ENCODE peak calls at places on chromosomes 11 and 22, in six cellular contexts. One of them, this sample, is unnamed.

GRCh38 chr11:1127664-1128162 is 30.0 kb upstream of the MUC5AC start:
- DNase-seq in kidney epithelial cell: no peak
- DNase-seq in AG04450: no peak
- DNase-seq in pancreas: no peak
- DNase-seq in kidney: no peak
- DNase-seq in fibroblast of pulmonary artery: no peak
- DNase-seq in this sample: no peak

GRCh38 chr22:31088233-31088986 is 7.3 kb downstream of the SMTN start:
- DNase-seq in kidney epithelial cell: no peak
- DNase-seq in kidney: no peak
- DNase-seq in AG04450: no peak
- DNase-seq in pancreas: no peak
- DNase-seq in fibroblast of pulmonary artery: no peak
- DNase-seq in this sample: no peak

GRCh38 chr11:43923327-43924111 is 18.9 kb upstream of the C11orf96 start:
- DNase-seq in fibroblast of pulmonary artery: peak; percentile 79
- DNase-seq in pancreas: no peak
- DNase-seq in kidney epithelial cell: no peak
- DNase-seq in AG04450: peak; percentile 79
- DNase-seq in kidney: peak; percentile 78
- DNase-seq in this sample: no peak

GRCh38 chr11:11291432-11292015 is 61.5 kb downstream of the CSNK2A3 start:
- DNase-seq in kidney: no peak
- DNase-seq in AG04450: no peak
- DNase-seq in pancreas: no peak
- DNase-seq in fibroblast of pulmonary artery: no peak
- DNase-seq in kidney epithelial cell: no peak
- DNase-seq in this sample: no peak

GRCh38 chr11:4083198-4083597 is 11.4 kb upstream of the RRM1 start:
- DNase-seq in AG04450: no peak
- DNase-seq in pancreas: no peak
- DNase-seq in kidney epithelial cell: no peak
- DNase-seq in fibroblast of pulmonary artery: no peak
- DNase-seq in kidney: no peak
- DNase-seq in this sample: no peak

GRCh38 chr22:45475063-45475747 is 27.5 kb upstream of the FBLN1 start:
- DNase-seq in kidney: no peak
- DNase-seq in fibroblast of pulmonary artery: no peak
- DNase-seq in kidney epithelial cell: no peak
- DNase-seq in pancreas: no peak
- DNase-seq in AG04450: no peak
- DNase-seq in this sample: no peak

GRCh38 chr11:74877132-74877531 is 71.8 kb downstream of the XRRA1 start:
- DNase-seq in AG04450: no peak
- DNase-seq in fibroblast of pulmonary artery: peak; percentile 23
- DNase-seq in kidney: no peak
- DNase-seq in kidney epithelial cell: no peak
- DNase-seq in pancreas: no peak
- DNase-seq in this sample: no peak

GRCh38 chr22:37184816-37185541 is 3.1 kb downstream of the C1QTNF6 start:
- DNase-seq in fibroblast of pulmonary artery: no peak
- DNase-seq in kidney: peak; percentile 70
- DNase-seq in kidney epithelial cell: no peak
- DNase-seq in pancreas: no peak
- DNase-seq in AG04450: no peak
- DNase-seq in this sample: no peak

GRCh38 chr11:6695377-6695776 is 12.2 kb upstream of the MRPL17 start:
- DNase-seq in kidney epithelial cell: no peak
- DNase-seq in pancreas: no peak
- DNase-seq in fibroblast of pulmonary artery: peak; percentile 88
- DNase-seq in kidney: no peak
- DNase-seq in AG04450: no peak
- DNase-seq in this sample: no peak

GRCh38 chr11:64656797-64657196 is 65.8 kb downstream of the SLC22A12 start:
- DNase-seq in fibroblast of pulmonary artery: no peak
- DNase-seq in AG04450: no peak
- DNase-seq in kidney: no peak
- DNase-seq in kidney epithelial cell: no peak
- DNase-seq in pancreas: no peak
- DNase-seq in this sample: no peak

GRCh38 chr11:8219257-8220021 is 44.2 kb downstream of the LMO1 start:
- DNase-seq in pancreas: no peak
- DNase-seq in fibroblast of pulmonary artery: peak; percentile 67
- DNase-seq in AG04450: peak; percentile 15
- DNase-seq in kidney: peak; percentile 60
- DNase-seq in kidney epithelial cell: peak; percentile 23
- DNase-seq in this sample: no peak

GRCh38 chr11:114060402-114061052 is 1.0 kb downstream of the ZBTB16 start:
- DNase-seq in fibroblast of pulmonary artery: no peak
- DNase-seq in AG04450: no peak
- DNase-seq in kidney epithelial cell: no peak
- DNase-seq in pancreas: peak; percentile 51
- DNase-seq in kidney: peak; percentile 85
- DNase-seq in this sample: no peak

GRCh38 chr22:38866399-38867123 is 5.5 kb downstream of the CBX6 start:
- DNase-seq in pancreas: no peak
- DNase-seq in fibroblast of pulmonary artery: no peak
- DNase-seq in AG04450: no peak
- DNase-seq in kidney epithelial cell: no peak
- DNase-seq in kidney: peak; percentile 84
- DNase-seq in this sample: no peak

GRCh38 chr22:43277987-43278601 is 65.1 kb downstream of the SCUBE1 start:
- DNase-seq in fibroblast of pulmonary artery: no peak
- DNase-seq in kidney epithelial cell: no peak
- DNase-seq in pancreas: no peak
- DNase-seq in kidney: no peak
- DNase-seq in AG04450: no peak
- DNase-seq in this sample: no peak

GRCh38 chr22:47551438-47551788 is 789.0 kb downstream of the TBC1D22A start:
- DNase-seq in AG04450: no peak
- DNase-seq in kidney epithelial cell: no peak
- DNase-seq in kidney: no peak
- DNase-seq in fibroblast of pulmonary artery: no peak
- DNase-seq in pancreas: no peak
- DNase-seq in this sample: no peak

GRCh38 chr11:20159680-20160381 is 444 bp downstream of the DBX1 start:
- DNase-seq in kidney epithelial cell: no peak
- DNase-seq in pancreas: no peak
- DNase-seq in kidney: no peak
- DNase-seq in fibroblast of pulmonary artery: no peak
- DNase-seq in AG04450: no peak
- DNase-seq in this sample: no peak

GRCh38 chr11:20160425-20161229 is at the start of gene DBX1:
- DNase-seq in kidney: no peak
- DNase-seq in AG04450: no peak
- DNase-seq in kidney epithelial cell: no peak
- DNase-seq in fibroblast of pulmonary artery: no peak
- DNase-seq in pancreas: no peak
- DNase-seq in this sample: no peak

GRCh38 chr11:20162340-20162739 is 2.1 kb upstream of the DBX1 start:
- DNase-seq in kidney: no peak
- DNase-seq in kidney epithelial cell: no peak
- DNase-seq in pancreas: no peak
- DNase-seq in fibroblast of pulmonary artery: no peak
- DNase-seq in AG04450: no peak
- DNase-seq in this sample: no peak

GRCh38 chr11:20161923-20162322 is 1.6 kb upstream of the DBX1 start:
- DNase-seq in kidney: no peak
- DNase-seq in fibroblast of pulmonary artery: no peak
- DNase-seq in AG04450: no peak
- DNase-seq in pancreas: no peak
- DNase-seq in kidney epithelial cell: no peak
- DNase-seq in this sample: no peak

DNA sequence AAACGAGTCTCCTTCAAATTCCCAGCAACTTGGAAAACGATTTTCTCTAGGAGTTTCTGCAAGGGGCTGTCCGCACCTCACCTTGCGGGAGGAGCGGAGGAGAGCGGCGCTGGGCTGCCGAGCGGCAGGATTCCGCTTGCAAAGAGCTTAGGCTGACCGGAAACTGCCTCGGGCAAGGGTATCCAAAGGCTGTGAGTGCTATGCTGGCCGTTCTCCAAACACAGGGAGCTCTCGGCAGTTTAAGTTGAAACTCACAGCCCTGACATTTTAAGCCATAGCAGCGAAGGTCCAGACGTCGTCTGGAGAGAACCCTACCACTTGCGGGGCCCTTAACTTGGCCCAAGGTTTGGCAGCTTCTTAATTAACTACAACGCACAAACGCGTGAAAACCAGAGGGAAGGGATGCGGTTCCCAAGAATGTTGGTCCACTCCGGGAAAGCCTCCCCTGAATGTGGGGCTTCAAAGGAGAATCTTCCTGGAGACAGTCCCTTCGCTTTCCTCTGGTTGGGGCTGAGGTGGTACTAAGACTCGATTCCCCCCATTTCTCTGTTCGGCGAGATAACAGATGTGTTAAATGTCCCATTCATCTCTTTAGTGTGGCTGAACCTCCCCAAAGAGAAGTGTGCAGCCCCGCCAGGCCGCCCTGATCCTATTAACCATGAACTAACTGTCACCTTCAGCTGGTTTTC is 1.1 kb upstream of the DBX1 start:
- DNase-seq in kidney: no peak
- DNase-seq in fibroblast of pulmonary artery: no peak
- DNase-seq in kidney epithelial cell: no peak
- DNase-seq in pancreas: no peak
- DNase-seq in AG04450: no peak
- DNase-seq in this sample: no peak
- H3K4me3 ChIP-seq in kidney: no peak overlapping the region
- H3K4me3 ChIP-seq in fibroblast of pulmonary artery: no peak overlapping the region
- H3K4me3 ChIP-seq in kidney epithelial cell: no peak overlapping the region
- H3K4me3 ChIP-seq in pancreas: no peak overlapping the region
- H3K4me3 ChIP-seq in AG04450: no peak overlapping the region
- H3K4me3 ChIP-seq in this sample: no peak overlapping the region

DNA sequence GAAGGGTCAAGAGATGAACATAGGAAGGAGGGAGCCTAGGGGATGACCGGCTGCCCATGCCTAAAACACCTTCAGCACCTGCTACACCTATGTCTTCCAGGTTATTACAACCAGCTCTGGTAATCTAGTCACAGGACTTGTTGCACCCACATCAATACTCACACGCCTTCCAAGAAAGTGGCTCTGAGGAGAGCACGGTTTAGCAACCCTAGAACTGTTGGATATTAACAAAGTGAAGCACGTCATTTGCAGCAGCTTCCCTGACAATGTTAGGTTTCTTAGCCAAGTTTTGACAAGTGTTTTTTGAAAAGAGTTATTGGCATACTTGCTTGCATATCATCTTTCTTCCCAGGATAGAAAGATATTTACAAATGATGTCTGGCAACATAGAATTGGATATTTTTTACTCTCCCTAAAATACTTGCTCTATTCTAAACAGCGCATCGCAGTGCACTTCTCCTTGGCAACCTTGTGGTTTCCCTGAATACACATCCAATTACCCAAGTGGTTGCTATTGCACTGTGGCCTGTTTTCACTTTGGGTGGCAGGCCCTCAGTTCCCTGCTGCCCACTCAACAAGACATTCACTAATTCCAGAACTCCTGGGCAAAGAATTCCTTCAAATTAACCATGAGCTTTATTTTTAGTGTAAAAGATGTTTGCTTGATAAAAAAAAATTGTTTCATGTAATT is 94.3 kb upstream of the ARHGAP42 start:
- DNase-seq in kidney epithelial cell: no peak
- DNase-seq in AG04450: peak; percentile 41
- DNase-seq in fibroblast of pulmonary artery: no peak
- DNase-seq in kidney: no peak
- DNase-seq in pancreas: no peak
- DNase-seq in this sample: no peak
- TF ChIP-seq CTCF in kidney epithelial cell: no peak
- TF ChIP-seq CTCF in AG04450: no peak
- TF ChIP-seq CTCF in fibroblast of pulmonary artery: no peak
- TF ChIP-seq CTCF in kidney: no peak
- TF ChIP-seq CTCF in pancreas: no peak
- TF ChIP-seq CTCF in this sample: no peak

GRCh38 chr11:96567667-96568066 is 177.9 kb downstream of the JRKL start:
- DNase-seq in AG04450: no peak
- DNase-seq in fibroblast of pulmonary artery: no peak
- DNase-seq in kidney: no peak
- DNase-seq in kidney epithelial cell: no peak
- DNase-seq in pancreas: no peak
- DNase-seq in this sample: no peak
- H3K4me3 ChIP-seq in AG04450: no peak overlapping the region
- H3K4me3 ChIP-seq in fibroblast of pulmonary artery: no peak overlapping the region
- H3K4me3 ChIP-seq in kidney: no peak overlapping the region
- H3K4me3 ChIP-seq in kidney epithelial cell: no peak overlapping the region
- H3K4me3 ChIP-seq in pancreas: no peak overlapping the region
- H3K4me3 ChIP-seq in this sample: no peak overlapping the region

GRCh38 chr11:2127357-2127971 is 11.7 kb downstream of the IGF2 start:
- DNase-seq in fibroblast of pulmonary artery: no peak
- DNase-seq in AG04450: no peak
- DNase-seq in kidney epithelial cell: no peak
- DNase-seq in pancreas: no peak
- DNase-seq in kidney: no peak
- DNase-seq in this sample: no peak

GRCh38 chr11:2128512-2129322 is 10.5 kb downstream of the IGF2 start:
- DNase-seq in kidney: no peak
- DNase-seq in pancreas: no peak
- DNase-seq in fibroblast of pulmonary artery: no peak
- DNase-seq in kidney epithelial cell: no peak
- DNase-seq in AG04450: no peak
- DNase-seq in this sample: no peak

GRCh38 chr11:2126520-2127085 is 12.6 kb downstream of the IGF2 start:
- DNase-seq in pancreas: no peak
- DNase-seq in AG04450: no peak
- DNase-seq in kidney epithelial cell: no peak
- DNase-seq in kidney: no peak
- DNase-seq in fibroblast of pulmonary artery: no peak
- DNase-seq in this sample: no peak

GRCh38 chr11:2129323-2129698 is 9.9 kb downstream of the IGF2 start:
- DNase-seq in kidney epithelial cell: no peak
- DNase-seq in kidney: no peak
- DNase-seq in AG04450: no peak
- DNase-seq in fibroblast of pulmonary artery: no peak
- DNase-seq in pancreas: no peak
- DNase-seq in this sample: no peak

DNA sequence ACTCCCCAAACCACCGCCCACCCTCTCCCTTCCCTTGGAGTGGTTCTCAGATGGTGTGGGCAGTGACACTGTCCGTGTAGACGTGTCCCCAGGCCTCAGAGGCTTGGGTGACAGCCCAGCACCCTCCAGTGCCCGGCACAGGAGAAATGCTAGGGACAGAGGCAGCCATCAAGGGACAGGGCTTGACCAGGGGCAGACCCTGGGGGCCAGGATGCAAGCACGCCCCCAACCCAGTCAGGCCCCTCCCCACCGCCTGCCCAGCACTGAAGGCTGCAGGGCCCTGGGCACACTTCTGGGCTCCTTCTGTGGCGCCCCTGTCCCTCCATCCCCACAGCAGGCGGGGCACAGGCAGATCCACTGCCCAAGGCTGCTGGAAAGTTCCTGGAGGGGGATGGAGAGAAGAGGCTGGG is 11.1 kb downstream of the IGF2 start:
- DNase-seq in fibroblast of pulmonary artery: no peak
- DNase-seq in kidney epithelial cell: no peak
- DNase-seq in pancreas: no peak
- DNase-seq in kidney: no peak
- DNase-seq in AG04450: no peak
- DNase-seq in this sample: no peak
- TF ChIP-seq CTCF in fibroblast of pulmonary artery: no peak
- TF ChIP-seq CTCF in kidney epithelial cell: no peak
- TF ChIP-seq CTCF in pancreas: no peak
- TF ChIP-seq CTCF in kidney: no peak
- TF ChIP-seq CTCF in AG04450: no peak
- TF ChIP-seq CTCF in this sample: no peak

GRCh38 chr11:133955091-133955846 is 1.5 kb downstream of the IGSF9B start:
- DNase-seq in pancreas: no peak
- DNase-seq in AG04450: no peak
- DNase-seq in fibroblast of pulmonary artery: no peak
- DNase-seq in kidney epithelial cell: no peak
- DNase-seq in kidney: no peak
- DNase-seq in this sample: no peak
- H3K4me3 ChIP-seq in pancreas: peak overlapping the region; percentile 70
- H3K4me3 ChIP-seq in AG04450: no peak overlapping the region
- H3K4me3 ChIP-seq in fibroblast of pulmonary artery: no peak overlapping the region
- H3K4me3 ChIP-seq in kidney epithelial cell: no peak overlapping the region
- H3K4me3 ChIP-seq in kidney: peak overlapping the region; percentile 25
- H3K4me3 ChIP-seq in this sample: no peak overlapping the region

This sample was measured in AG09309.